ENCODE peak calls at places on chromosomes 13 and 19, in eight cellular contexts. G, Z, K, P, Y, B, R and X are unnamed samples.

GRCh38 chr13:77079902-77080413 is 53.0 kb upstream of the FBXL3 start:
- DNase-seq in R (no peak), B (no peak), P (no peak), K (no peak), Y (no peak), Z (no peak), G (no peak), X (no peak)

GRCh38 chr13:99028890-99029289 is 51.0 kb upstream of the DOCK9 start:
- DNase-seq in Z (no peak), Y (no peak), P (no peak), R (no peak), G (no peak), B (no peak), K (peak), X (no peak)

GRCh38 chr19:10402441-10403038 is 802 bp downstream of the CDC37 start:
- DNase-seq in K (no peak), Z (no peak), R (peak), P (no peak), G (no peak), Y (no peak), B (no peak), X (no peak)

GRCh38 chr13:100710176-100710575 is 35.6 kb upstream of the TMTC4 start:
- DNase-seq in Y (no peak), B (no peak), R (no peak), Z (no peak), P (no peak), K (no peak), G (no peak), X (no peak)

GRCh38 chr13:49351871-49352270 is 92.0 kb downstream of the CAB39L start:
- DNase-seq in P (peak), Y (no peak), G (no peak), K (no peak), Z (no peak), B (no peak), R (no peak), X (no peak)

GRCh38 chr19:54231077-54231931 is 8.5 kb upstream of the LILRB3 start:
- DNase-seq in R (peak), Y (no peak), G (peak), Z (peak), K (peak), B (peak), P (peak), X (peak)

GRCh38 chr19:8831373-8831772 is 731 bp downstream of the ZNF558 start:
- DNase-seq in R (no peak), Z (no peak), Y (no peak), G (no peak), B (no peak), K (no peak), P (no peak), X (no peak)

GRCh38 chr13:106533101-106533939 is 2.1 kb downstream of the EFNB2 start:
- DNase-seq in Z (no peak), K (no peak), G (no peak), R (peak), B (peak), Y (peak), P (peak), X (peak)

GRCh38 chr13:89740994-89741678 is 1606.4 kb upstream of the MIR17HG start:
- DNase-seq in G (no peak), R (peak), Z (no peak), Y (no peak), P (no peak), B (no peak), K (no peak), X (no peak)

GRCh38 chr19:51148571-51148970 is 6.5 kb downstream of the SIGLEC7 start:
- DNase-seq in K (no peak), B (no peak), Y (no peak), G (no peak), Z (no peak), P (no peak), R (no peak), X (no peak)

GRCh38 chr19:45362291-45362690 is 8.1 kb downstream of the ERCC2 start:
- DNase-seq in Y (no peak), Z (no peak), B (no peak), P (no peak), R (no peak), G (no peak), K (no peak), X (no peak)

GRCh38 chr19:35143231-35143715 is at the start of gene FXYD7:
- DNase-seq in B (no peak), Z (no peak), Y (no peak), G (no peak), K (no peak), P (no peak), R (no peak), X (no peak)